ENCODE peak calls at places on chromosomes 6 and 20, in seven cellular contexts. One of them, this sample, is unnamed.

GRCh38 chr6:31897612-31898199 is at the start of gene EHMT2:
- DNase-seq in iris pigment epithelial cell: peak; percentile 80
- DNase-seq in small intestine: peak; percentile 87
- DNase-seq in progenitor cell of endocrine pancreas: peak; percentile 67
- DNase-seq in Kasumi-1: peak; percentile 83
- DNase-seq in putamen: peak; percentile 92
- DNase-seq in activated CD4-positive, alpha-beta T cell treated with anti-CD3 and anti-CD28 coated beads for 4 hours: peak; percentile 78
- DNase-seq in this sample: peak; percentile 52

GRCh38 chr20:25148181-25148981 is 47.1 kb upstream of the ENTPD6 start:
- DNase-seq in progenitor cell of endocrine pancreas: no peak
- DNase-seq in Kasumi-1: no peak
- DNase-seq in iris pigment epithelial cell: peak; percentile 55
- DNase-seq in activated CD4-positive, alpha-beta T cell treated with anti-CD3 and anti-CD28 coated beads for 4 hours: peak; percentile 56
- DNase-seq in putamen: peak; percentile 19
- DNase-seq in small intestine: peak; percentile 10
- DNase-seq in this sample: peak; percentile 25

GRCh38 chr6:121823437-121823851 is 388.0 kb downstream of the GJA1 start:
- DNase-seq in activated CD4-positive, alpha-beta T cell treated with anti-CD3 and anti-CD28 coated beads for 4 hours: no peak
- DNase-seq in putamen: no peak
- DNase-seq in small intestine: no peak
- DNase-seq in iris pigment epithelial cell: peak; percentile 70
- DNase-seq in Kasumi-1: no peak
- DNase-seq in progenitor cell of endocrine pancreas: no peak
- DNase-seq in this sample: peak; percentile 67

GRCh38 chr6:170201361-170201760 is 89.5 kb downstream of the DLL1 start:
- DNase-seq in iris pigment epithelial cell: no peak
- DNase-seq in Kasumi-1: no peak
- DNase-seq in activated CD4-positive, alpha-beta T cell treated with anti-CD3 and anti-CD28 coated beads for 4 hours: no peak
- DNase-seq in progenitor cell of endocrine pancreas: no peak
- DNase-seq in putamen: no peak
- DNase-seq in small intestine: no peak
- DNase-seq in this sample: no peak

GRCh38 chr20:50826121-50826520 is 31.3 kb downstream of the BCAS4 start:
- DNase-seq in progenitor cell of endocrine pancreas: no peak
- DNase-seq in Kasumi-1: no peak
- DNase-seq in iris pigment epithelial cell: no peak
- DNase-seq in small intestine: no peak
- DNase-seq in putamen: no peak
- DNase-seq in activated CD4-positive, alpha-beta T cell treated with anti-CD3 and anti-CD28 coated beads for 4 hours: no peak
- DNase-seq in this sample: no peak

GRCh38 chr20:18527836-18528235 is 20.1 kb downstream of the SEC23B start:
- DNase-seq in putamen: no peak
- DNase-seq in progenitor cell of endocrine pancreas: no peak
- DNase-seq in activated CD4-positive, alpha-beta T cell treated with anti-CD3 and anti-CD28 coated beads for 4 hours: no peak
- DNase-seq in small intestine: no peak
- DNase-seq in Kasumi-1: no peak
- DNase-seq in iris pigment epithelial cell: peak; percentile 69
- DNase-seq in this sample: peak; percentile 57

GRCh38 chr20:12610871-12611270 is 397.9 kb upstream of the SPTLC3 start:
- DNase-seq in progenitor cell of endocrine pancreas: no peak
- DNase-seq in Kasumi-1: peak; percentile 15
- DNase-seq in small intestine: no peak
- DNase-seq in activated CD4-positive, alpha-beta T cell treated with anti-CD3 and anti-CD28 coated beads for 4 hours: no peak
- DNase-seq in iris pigment epithelial cell: no peak
- DNase-seq in putamen: no peak
- DNase-seq in this sample: no peak

GRCh38 chr20:60813066-60813465 is 439.0 kb upstream of the CDH4 start:
- DNase-seq in iris pigment epithelial cell: no peak
- DNase-seq in Kasumi-1: no peak
- DNase-seq in activated CD4-positive, alpha-beta T cell treated with anti-CD3 and anti-CD28 coated beads for 4 hours: no peak
- DNase-seq in progenitor cell of endocrine pancreas: no peak
- DNase-seq in small intestine: no peak
- DNase-seq in putamen: no peak
- DNase-seq in this sample: no peak

GRCh38 chr20:7540018-7540417 is 400.2 kb downstream of the HAO1 start:
- DNase-seq in putamen: no peak
- DNase-seq in iris pigment epithelial cell: no peak
- DNase-seq in Kasumi-1: no peak
- DNase-seq in small intestine: no peak
- DNase-seq in progenitor cell of endocrine pancreas: no peak
- DNase-seq in activated CD4-positive, alpha-beta T cell treated with anti-CD3 and anti-CD28 coated beads for 4 hours: no peak
- DNase-seq in this sample: no peak

GRCh38 chr6:132320007-132320406 is 81.3 kb downstream of the MOXD1 start:
- DNase-seq in small intestine: no peak
- DNase-seq in putamen: no peak
- DNase-seq in Kasumi-1: no peak
- DNase-seq in iris pigment epithelial cell: peak; percentile 87
- DNase-seq in progenitor cell of endocrine pancreas: no peak
- DNase-seq in activated CD4-positive, alpha-beta T cell treated with anti-CD3 and anti-CD28 coated beads for 4 hours: no peak
- DNase-seq in this sample: peak; percentile 55

GRCh38 chr20:61387204-61387958 is 135.3 kb downstream of the CDH4 start:
- DNase-seq in progenitor cell of endocrine pancreas: no peak
- DNase-seq in iris pigment epithelial cell: peak; percentile 49
- DNase-seq in small intestine: peak; percentile 1
- DNase-seq in Kasumi-1: no peak
- DNase-seq in activated CD4-positive, alpha-beta T cell treated with anti-CD3 and anti-CD28 coated beads for 4 hours: no peak
- DNase-seq in putamen: no peak
- DNase-seq in this sample: peak; percentile 1

GRCh38 chr20:43723735-43724134 is 3.1 kb downstream of the GTSF1L start:
- DNase-seq in small intestine: no peak
- DNase-seq in activated CD4-positive, alpha-beta T cell treated with anti-CD3 and anti-CD28 coated beads for 4 hours: no peak
- DNase-seq in Kasumi-1: no peak
- DNase-seq in iris pigment epithelial cell: no peak
- DNase-seq in progenitor cell of endocrine pancreas: no peak
- DNase-seq in putamen: no peak
- DNase-seq in this sample: no peak

GRCh38 chr6:2866183-2866846 is 24.7 kb upstream of the SERPINB1 start:
- DNase-seq in Kasumi-1: no peak
- DNase-seq in small intestine: no peak
- DNase-seq in putamen: no peak
- DNase-seq in iris pigment epithelial cell: no peak
- DNase-seq in activated CD4-positive, alpha-beta T cell treated with anti-CD3 and anti-CD28 coated beads for 4 hours: no peak
- DNase-seq in progenitor cell of endocrine pancreas: no peak
- DNase-seq in this sample: no peak

GRCh38 chr6:21999012-21999528 is 297.8 kb downstream of the PRL start:
- DNase-seq in putamen: no peak
- DNase-seq in iris pigment epithelial cell: peak; percentile 84
- DNase-seq in Kasumi-1: no peak
- DNase-seq in activated CD4-positive, alpha-beta T cell treated with anti-CD3 and anti-CD28 coated beads for 4 hours: no peak
- DNase-seq in small intestine: no peak
- DNase-seq in progenitor cell of endocrine pancreas: no peak
- DNase-seq in this sample: peak; percentile 72

GRCh38 chr20:57126481-57127092 is 139.9 kb downstream of the BMP7 start:
- DNase-seq in activated CD4-positive, alpha-beta T cell treated with anti-CD3 and anti-CD28 coated beads for 4 hours: no peak
- DNase-seq in iris pigment epithelial cell: no peak
- DNase-seq in small intestine: no peak
- DNase-seq in putamen: no peak
- DNase-seq in Kasumi-1: no peak
- DNase-seq in progenitor cell of endocrine pancreas: no peak
- DNase-seq in this sample: no peak

GRCh38 chr20:14062786-14063185 is 67.5 kb downstream of the MACROD2 start:
- DNase-seq in iris pigment epithelial cell: peak; percentile 14
- DNase-seq in progenitor cell of endocrine pancreas: no peak
- DNase-seq in Kasumi-1: no peak
- DNase-seq in small intestine: no peak
- DNase-seq in activated CD4-positive, alpha-beta T cell treated with anti-CD3 and anti-CD28 coated beads for 4 hours: no peak
- DNase-seq in putamen: no peak
- DNase-seq in this sample: peak; percentile 41

GRCh38 chr6:5517781-5518180 is 256.5 kb downstream of the FARS2 start:
- DNase-seq in putamen: no peak
- DNase-seq in progenitor cell of endocrine pancreas: no peak
- DNase-seq in small intestine: no peak
- DNase-seq in activated CD4-positive, alpha-beta T cell treated with anti-CD3 and anti-CD28 coated beads for 4 hours: peak; percentile 36
- DNase-seq in iris pigment epithelial cell: no peak
- DNase-seq in Kasumi-1: peak; percentile 18
- DNase-seq in this sample: no peak

GRCh38 chr6:122696853-122697252 is 82.7 kb upstream of the FABP7 start:
- DNase-seq in progenitor cell of endocrine pancreas: no peak
- DNase-seq in activated CD4-positive, alpha-beta T cell treated with anti-CD3 and anti-CD28 coated beads for 4 hours: no peak
- DNase-seq in small intestine: no peak
- DNase-seq in iris pigment epithelial cell: peak; percentile 53
- DNase-seq in putamen: no peak
- DNase-seq in Kasumi-1: no peak
- DNase-seq in this sample: peak; percentile 42

GRCh38 chr20:59147197-59147596 is 16.4 kb upstream of the ZNF831 start:
- DNase-seq in iris pigment epithelial cell: no peak
- DNase-seq in progenitor cell of endocrine pancreas: no peak
- DNase-seq in small intestine: no peak
- DNase-seq in putamen: no peak
- DNase-seq in activated CD4-positive, alpha-beta T cell treated with anti-CD3 and anti-CD28 coated beads for 4 hours: no peak
- DNase-seq in Kasumi-1: no peak
- DNase-seq in this sample: no peak

GRCh38 chr6:169035381-169036280 is 218.0 kb downstream of the THBS2 start:
- DNase-seq in putamen: no peak
- DNase-seq in small intestine: no peak
- DNase-seq in iris pigment epithelial cell: peak; percentile 76
- DNase-seq in progenitor cell of endocrine pancreas: no peak
- DNase-seq in activated CD4-positive, alpha-beta T cell treated with anti-CD3 and anti-CD28 coated beads for 4 hours: no peak
- DNase-seq in Kasumi-1: no peak
- DNase-seq in this sample: peak; percentile 60

GRCh38 chr20:36836591-36837329 is 39.2 kb upstream of the TLDC2 start:
- DNase-seq in progenitor cell of endocrine pancreas: no peak
- DNase-seq in iris pigment epithelial cell: peak; percentile 64
- DNase-seq in small intestine: peak; percentile 63
- DNase-seq in putamen: no peak
- DNase-seq in Kasumi-1: peak; percentile 75
- DNase-seq in activated CD4-positive, alpha-beta T cell treated with anti-CD3 and anti-CD28 coated beads for 4 hours: peak; percentile 15
- DNase-seq in this sample: peak; percentile 67

GRCh38 chr20:51195419-51195901 is 172.6 kb upstream of the KCNG1 start:
- DNase-seq in progenitor cell of endocrine pancreas: no peak
- DNase-seq in Kasumi-1: no peak
- DNase-seq in iris pigment epithelial cell: peak; percentile 61
- DNase-seq in activated CD4-positive, alpha-beta T cell treated with anti-CD3 and anti-CD28 coated beads for 4 hours: no peak
- DNase-seq in small intestine: no peak
- DNase-seq in putamen: peak; percentile 18
- DNase-seq in this sample: peak; percentile 51

GRCh38 chr6:138289739-138290138 is 71.4 kb upstream of the PBOV1 start:
- DNase-seq in progenitor cell of endocrine pancreas: peak; percentile 41
- DNase-seq in iris pigment epithelial cell: no peak
- DNase-seq in putamen: no peak
- DNase-seq in activated CD4-positive, alpha-beta T cell treated with anti-CD3 and anti-CD28 coated beads for 4 hours: no peak
- DNase-seq in Kasumi-1: no peak
- DNase-seq in small intestine: peak; percentile 28
- DNase-seq in this sample: no peak

GRCh38 chr20:57159945-57160610 is 106.4 kb downstream of the BMP7 start:
- DNase-seq in small intestine: no peak
- DNase-seq in iris pigment epithelial cell: no peak
- DNase-seq in progenitor cell of endocrine pancreas: no peak
- DNase-seq in putamen: no peak
- DNase-seq in activated CD4-positive, alpha-beta T cell treated with anti-CD3 and anti-CD28 coated beads for 4 hours: no peak
- DNase-seq in Kasumi-1: no peak
- DNase-seq in this sample: no peak

GRCh38 chr20:1874534-1875168 is 20.6 kb upstream of the SIRPA start:
- DNase-seq in activated CD4-positive, alpha-beta T cell treated with anti-CD3 and anti-CD28 coated beads for 4 hours: no peak
- DNase-seq in small intestine: peak; percentile 92
- DNase-seq in progenitor cell of endocrine pancreas: no peak
- DNase-seq in Kasumi-1: peak; percentile 61
- DNase-seq in putamen: no peak
- DNase-seq in iris pigment epithelial cell: no peak
- DNase-seq in this sample: no peak

GRCh38 chr6:103002282-103002681 is 1608.8 kb downstream of the GRIK2 start:
- DNase-seq in small intestine: no peak
- DNase-seq in progenitor cell of endocrine pancreas: no peak
- DNase-seq in Kasumi-1: no peak
- DNase-seq in iris pigment epithelial cell: no peak
- DNase-seq in putamen: no peak
- DNase-seq in activated CD4-positive, alpha-beta T cell treated with anti-CD3 and anti-CD28 coated beads for 4 hours: no peak
- DNase-seq in this sample: no peak

GRCh38 chr6:157621401-157621800 is 201.6 kb upstream of the SNX9 start:
- DNase-seq in iris pigment epithelial cell: no peak
- DNase-seq in activated CD4-positive, alpha-beta T cell treated with anti-CD3 and anti-CD28 coated beads for 4 hours: no peak
- DNase-seq in Kasumi-1: no peak
- DNase-seq in progenitor cell of endocrine pancreas: no peak
- DNase-seq in small intestine: no peak
- DNase-seq in putamen: no peak
- DNase-seq in this sample: no peak

GRCh38 chr6:99270852-99271251 is 78.6 kb downstream of the FAXC start:
- DNase-seq in putamen: no peak
- DNase-seq in progenitor cell of endocrine pancreas: no peak
- DNase-seq in Kasumi-1: no peak
- DNase-seq in small intestine: no peak
- DNase-seq in activated CD4-positive, alpha-beta T cell treated with anti-CD3 and anti-CD28 coated beads for 4 hours: no peak
- DNase-seq in iris pigment epithelial cell: no peak
- DNase-seq in this sample: no peak

This sample was measured in brain microvascular endothelial cell.